ENCODE peak calls at places on chromosomes 3 and 15, in eight cellular contexts. V, O, Q, H, S, X, P and N are unnamed samples.

GRCh38 chr15:69337133-69337532 is 38.4 kb downstream of the PAQR5 start:
- DNase-seq in H (no peak), O (no peak), P (no peak), Q (no peak), S (no peak), V (no peak), X (no peak), N (no peak)

GRCh38 chr3:33438871-33439270 is 1.3 kb downstream of the UBP1 start:
- DNase-seq in X (peak), Q (no peak), O (no peak), S (no peak), H (no peak), V (no peak), P (no peak), N (no peak)

GRCh38 chr3:174440741-174441587 is 418.2 kb upstream of the NAALADL2 start:
- DNase-seq in H (peak), O (peak), V (peak), S (peak), X (peak), P (peak), Q (peak), N (peak)

GRCh38 chr3:123805504-123805903 is 78.6 kb downstream of the MYLK start:
- DNase-seq in P (no peak), X (no peak), S (no peak), O (no peak), V (no peak), Q (no peak), H (no peak), N (no peak)

GRCh38 chr15:32718082-32718821 is 448 bp downstream of the GREM1 start:
- DNase-seq in H (no peak), V (peak), O (no peak), P (peak), Q (no peak), S (no peak), X (peak), N (no peak)

GRCh38 chr15:39248204-39248603 is 332.7 kb upstream of the THBS1 start:
- DNase-seq in O (peak), P (no peak), H (peak), V (no peak), S (peak), X (no peak), Q (no peak), N (no peak)

GRCh38 chr3:14415501-14415900 is 13.1 kb downstream of the SLC6A6 start:
- DNase-seq in X (peak), P (no peak), Q (no peak), S (no peak), V (no peak), H (peak), O (no peak), N (no peak)

GRCh38 chr3:107910713-107911259 is 180.0 kb downstream of the CD47 start:
- DNase-seq in X (peak), H (no peak), S (no peak), O (no peak), V (no peak), Q (no peak), P (no peak), N (no peak)

GRCh38 chr3:158709666-158710083 is 22.6 kb downstream of the RARRES1 start:
- DNase-seq in X (peak), V (no peak), Q (no peak), S (no peak), P (no peak), O (peak), H (peak), N (no peak)

GRCh38 chr3:36697397-36698001 is 66.9 kb downstream of the DCLK3 start:
- DNase-seq in H (no peak), O (no peak), P (no peak), V (no peak), Q (no peak), S (no peak), X (no peak), N (no peak)

GRCh38 chr15:58257776-58258325 is 119.7 kb downstream of the AQP9 start:
- DNase-seq in S (no peak), O (no peak), P (no peak), V (no peak), X (no peak), Q (no peak), H (no peak), N (no peak)

GRCh38 chr3:123934250-123934649 is 26.8 kb downstream of the CCDC14 start:
- DNase-seq in S (no peak), H (no peak), X (no peak), P (no peak), V (no peak), Q (no peak), O (no peak), N (no peak)

GRCh38 chr15:48370460-48370859 is 39.2 kb downstream of the DUT start:
- DNase-seq in P (no peak), S (no peak), X (peak), Q (no peak), O (no peak), V (no peak), H (no peak), N (no peak)

GRCh38 chr3:150449169-150449721 is 41.1 kb downstream of the TSC22D2 start:
- DNase-seq in O (no peak), H (no peak), P (no peak), Q (no peak), X (no peak), S (no peak), V (no peak), N (no peak)

GRCh38 chr15:57861805-57862586 is 155.5 kb downstream of the POLR2M start:
- DNase-seq in H (peak), Q (no peak), O (no peak), S (no peak), V (no peak), X (no peak), P (no peak), N (no peak)

GRCh38 chr15:80988148-80988796 is 1.3 kb downstream of the MESD start:
- DNase-seq in O (no peak), H (no peak), Q (no peak), X (no peak), P (no peak), V (no peak), S (no peak), N (no peak)

GRCh38 chr15:68609618-68610017 is 30.8 kb downstream of the CORO2B start:
- DNase-seq in Q (no peak), P (no peak), S (peak), X (peak), O (peak), H (peak), V (no peak), N (no peak)

GRCh38 chr15:41695750-41696436 is 35.7 kb downstream of the MGA start:
- DNase-seq in H (peak), X (peak), Q (peak), V (no peak), S (no peak), P (no peak), O (no peak), N (no peak)

GRCh38 chr3:123026551-123027291 is 842 bp downstream of the SEMA5B start:
- DNase-seq in Q (no peak), X (peak), S (peak), P (peak), V (peak), O (peak), H (peak), N (no peak)

GRCh38 chr3:187930021-187930420 is 184.8 kb upstream of the BCL6 start:
- DNase-seq in O (no peak), X (no peak), Q (no peak), V (no peak), S (no peak), H (no peak), P (no peak), N (no peak)

GRCh38 chr3:104132566-104132997 is 1234.1 kb upstream of the ALCAM start:
- DNase-seq in S (no peak), X (peak), V (no peak), Q (no peak), O (no peak), H (no peak), P (no peak), N (no peak)

GRCh38 chr15:57866149-57866736 is 159.7 kb downstream of the POLR2M start:
- DNase-seq in P (peak), X (no peak), V (peak), Q (peak), S (peak), O (peak), H (peak), N (no peak)

GRCh38 chr3:196971094-196971698 is 2.6 kb upstream of the PIGZ start:
- DNase-seq in O (no peak), P (no peak), Q (no peak), V (no peak), S (no peak), H (no peak), X (peak), N (no peak)

GRCh38 chr15:70380484-70380883 is 282.8 kb upstream of the TLE3 start:
- DNase-seq in V (no peak), X (no peak), H (no peak), O (no peak), P (no peak), S (no peak), Q (no peak), N (no peak)

GRCh38 chr3:190424478-190425439 is 24.9 kb downstream of the TMEM207 start:
- DNase-seq in H (peak), O (peak), V (peak), Q (no peak), S (peak), X (no peak), P (peak), N (peak)

GRCh38 chr3:32406481-32407408 is 15.1 kb downstream of the CMTM7 start:
- DNase-seq in O (no peak), X (no peak), P (no peak), H (no peak), S (no peak), Q (no peak), V (no peak), N (no peak)

GRCh38 chr3:44511238-44511567 is 33.7 kb upstream of the ZNF445 start:
- DNase-seq in V (no peak), X (no peak), O (no peak), H (no peak), S (no peak), Q (no peak), P (no peak), N (no peak)

GRCh38 chr3:137165117-137165806 is 207.5 kb downstream of the IL20RB start:
- DNase-seq in H (no peak), X (peak), V (no peak), S (no peak), O (no peak), Q (no peak), P (no peak), N (no peak)

GRCh38 chr3:188950006-188950405 is 221.8 kb upstream of the TPRG1 start:
- DNase-seq in V (no peak), X (no peak), S (no peak), P (no peak), Q (no peak), H (no peak), O (no peak), N (no peak)

GRCh38 chr3:114504941-114505632 is 211.3 kb downstream of the TIGIT start:
- DNase-seq in P (no peak), Q (no peak), X (no peak), S (no peak), H (no peak), O (no peak), V (no peak), N (no peak)

GRCh38 chr15:66235866-66236265 is 17.7 kb downstream of the MEGF11 start:
- DNase-seq in S (no peak), Q (no peak), H (no peak), X (no peak), V (no peak), O (no peak), P (no peak), N (no peak)

GRCh38 chr3:151218136-151218535 is 15.1 kb upstream of the GPR171 start:
- DNase-seq in X (no peak), V (no peak), H (no peak), O (no peak), P (no peak), Q (no peak), S (no peak), N (no peak)

GRCh38 chr3:13927295-13927694 is 47.4 kb upstream of the WNT7A start:
- DNase-seq in X (peak), H (no peak), O (no peak), Q (no peak), P (no peak), V (no peak), S (no peak), N (no peak)

GRCh38 chr3:37905987-37906674 is 44.5 kb downstream of the CTDSPL start:
- DNase-seq in V (no peak), H (peak), O (no peak), Q (no peak), P (no peak), S (no peak), X (peak), N (no peak)

GRCh38 chr15:49082960-49083359 is 36.7 kb upstream of the SECISBP2L start:
- DNase-seq in V (no peak), H (no peak), S (no peak), Q (no peak), O (no peak), P (no peak), X (peak), N (no peak)

GRCh38 chr15:77012117-77012712 is 17.3 kb downstream of the PSTPIP1 start:
- DNase-seq in P (no peak), S (no peak), H (no peak), O (no peak), X (peak), Q (no peak), V (no peak), N (no peak)

GRCh38 chr15:50190723-50191122 is 8.7 kb downstream of the SLC27A2 start:
- DNase-seq in S (no peak), P (no peak), X (no peak), H (no peak), O (no peak), V (no peak), Q (no peak), N (no peak)

GRCh38 chr15:50190166-50190570 is 8.2 kb downstream of the SLC27A2 start:
- DNase-seq in V (no peak), O (no peak), S (no peak), H (no peak), P (no peak), Q (no peak), X (no peak), N (no peak)

GRCh38 chr15:50187997-50188396 is 6.0 kb downstream of the SLC27A2 start:
- DNase-seq in V (no peak), H (no peak), O (no peak), S (no peak), X (no peak), P (peak), Q (no peak), N (no peak)

GRCh38 chr15:50187525-50187924 is 5.5 kb downstream of the SLC27A2 start:
- DNase-seq in P (no peak), V (no peak), X (no peak), O (no peak), H (no peak), S (no peak), Q (no peak), N (no peak)

GRCh38 chr15:50189630-50190029 is 7.6 kb downstream of the SLC27A2 start:
- DNase-seq in H (no peak), X (no peak), S (no peak), P (no peak), O (no peak), V (no peak), Q (no peak), N (no peak)
- H3K27ac ChIP-seq in H (no peak), X (no peak), S (no peak), P (no peak), O (no peak), V (no peak), Q (peak), N (no peak)

GRCh38 chr15:73631915-73632669 is 1.1 kb downstream of the NPTN start:
- DNase-seq in O (peak), H (peak), X (peak), Q (no peak), P (no peak), V (no peak), S (no peak), N (no peak)
- H3K27ac ChIP-seq in O (peak), H (peak), X (peak), Q (peak), P (no peak), V (peak), S (peak), N (peak)

DNA sequence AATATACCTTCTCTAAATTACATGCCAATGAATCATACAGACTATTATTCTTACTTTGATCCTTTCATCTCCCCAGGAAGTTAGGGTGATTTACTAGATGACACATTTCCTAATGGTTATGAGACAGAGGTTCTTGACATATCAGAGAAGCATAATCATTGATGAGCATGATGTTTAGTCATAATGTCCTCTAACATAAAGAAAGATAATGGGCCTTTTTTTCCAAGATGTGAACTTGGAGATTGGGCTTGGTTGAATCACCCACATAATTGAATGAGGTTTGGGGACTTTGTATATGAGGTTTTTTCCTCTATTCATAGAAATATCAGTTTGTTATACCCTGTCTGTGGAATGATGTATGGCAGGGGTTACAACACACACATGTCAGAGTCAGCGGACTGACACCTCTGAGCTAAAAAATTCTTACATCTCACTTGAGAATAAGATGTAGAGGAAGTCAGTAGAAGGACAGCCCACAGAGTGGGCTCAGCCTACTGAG is 69.7 kb upstream of the DCBLD2 start:
- DNase-seq in O (no peak), S (no peak), Q (no peak), V (no peak), H (no peak), X (peak), P (no peak), N (no peak)
- H3K27ac ChIP-seq in O (no peak), S (no peak), Q (no peak), V (no peak), H (no peak), X (peak), P (no peak), N (no peak)

GRCh38 chr3:183108002-183108449 is 8.7 kb upstream of the MCCC1 start:
- DNase-seq in H (no peak), Q (no peak), S (no peak), V (no peak), O (no peak), P (no peak), X (peak), N (no peak)
- H3K27ac ChIP-seq in H (no peak), Q (no peak), S (no peak), V (no peak), O (no peak), P (no peak), X (no peak), N (no peak)

DNA sequence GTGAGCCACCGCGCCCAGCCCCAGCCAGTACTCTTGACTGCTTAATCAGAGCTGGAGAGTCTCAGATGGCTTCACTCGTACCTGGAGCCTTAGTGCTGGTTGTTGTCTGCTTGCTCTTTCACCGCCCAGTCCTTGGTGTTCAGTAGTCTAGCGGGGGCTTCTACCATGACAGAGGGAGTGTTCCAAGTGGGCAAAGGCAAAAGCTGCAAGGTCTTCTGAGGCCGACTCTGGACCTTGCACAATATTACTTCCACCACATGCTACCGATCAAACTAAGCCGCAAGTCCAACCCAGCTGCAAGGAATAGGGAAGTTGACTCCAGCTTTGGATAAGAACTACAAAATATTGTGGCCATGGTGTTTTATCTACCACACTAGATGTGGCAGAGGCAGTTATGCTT is 6.6 kb downstream of the PARL start:
- DNase-seq in Q (no peak), P (no peak), H (no peak), O (no peak), V (no peak), S (no peak), X (no peak), N (no peak)
- H3K27ac ChIP-seq in Q (no peak), P (no peak), H (no peak), O (no peak), V (no peak), S (peak), X (no peak), N (no peak)

DNA sequence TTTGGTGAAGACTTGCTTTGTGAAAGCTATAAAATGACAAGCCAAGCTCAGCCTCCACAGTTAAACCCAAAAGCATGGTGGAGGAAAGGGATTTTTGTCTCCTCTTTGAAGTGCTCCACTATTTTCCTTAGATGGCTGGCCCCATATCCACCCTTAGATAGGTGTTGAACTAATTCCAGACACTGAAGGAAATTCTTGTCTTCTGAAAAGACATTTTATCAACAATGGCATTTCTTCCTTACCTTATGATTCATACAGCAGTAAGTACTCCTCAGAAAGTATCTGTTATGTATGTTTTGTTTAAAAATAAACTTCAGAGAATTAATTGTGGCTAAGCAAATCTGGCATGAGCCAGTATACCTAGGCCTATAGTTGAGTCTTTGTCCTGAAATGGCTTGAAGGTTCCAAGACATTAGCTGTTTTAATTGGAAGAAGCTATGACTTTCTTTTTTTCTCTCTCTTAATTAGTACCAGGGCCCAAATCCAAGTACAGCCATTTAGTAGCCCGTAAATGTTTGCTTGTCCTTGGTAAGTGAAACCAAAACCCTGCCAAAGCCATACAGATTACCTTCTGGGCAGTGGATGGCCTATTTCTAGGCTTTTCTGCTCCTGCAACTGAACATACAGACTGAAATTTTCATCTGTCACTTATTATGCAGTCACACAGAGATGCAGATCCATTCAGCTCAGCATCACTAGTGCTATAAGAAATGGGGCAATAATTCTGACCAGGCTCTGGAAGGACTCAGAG is 5.1 kb upstream of the BFSP2 start:
- DNase-seq in O (no peak), S (no peak), Q (no peak), V (no peak), P (no peak), H (no peak), X (no peak), N (no peak)
- H3K27ac ChIP-seq in O (no peak), S (no peak), Q (no peak), V (no peak), P (no peak), H (no peak), X (no peak), N (no peak)